ENCODE peak calls at places on chromosomes 3 and 15, in five cellular contexts. U is psoas muscle, W is naive B cell, Y is dorsolateral prefrontal cortex, A is A172. X is an unnamed sample.
A peak's percentile ranks its signal among the peaks of the same experiment; 100 is the strongest.

GRCh38 chr15:93029613-93030429 is 59.2 kb downstream of the RGMA start:
- DNase-seq in W (no peak), U (peak; percentile 76), Y (no peak), A (no peak), X (no peak)

GRCh38 chr15:35448294-35448693 is 97.7 kb downstream of the DPH6 start:
- DNase-seq in A (no peak), U (no peak), W (no peak), Y (no peak), X (no peak)

GRCh38 chr3:134480546-134480945 is 5.2 kb downstream of the ANAPC13 start:
- DNase-seq in A (no peak), W (no peak), Y (no peak), U (no peak), X (no peak)

GRCh38 chr3:5095879-5096278 is 26.2 kb upstream of the ARL8B start:
- DNase-seq in Y (no peak), A (no peak), U (peak; percentile 64), W (peak; percentile 9), X (no peak)

GRCh38 chr15:52695146-52695545 is 16.0 kb upstream of the ATOSA start:
- DNase-seq in W (no peak), A (no peak), U (no peak), Y (no peak), X (no peak)

GRCh38 chr3:57967590-57967989 is 40.6 kb upstream of the FLNB start:
- DNase-seq in A (no peak), U (no peak), Y (no peak), W (no peak), X (no peak)

GRCh38 chr3:197364410-197365071 is 66.1 kb upstream of the DLG1 start:
- DNase-seq in A (no peak), Y (no peak), W (no peak), U (no peak), X (no peak)

GRCh38 chr3:122443090-122443489 is 27.2 kb upstream of the WDR5B start:
- DNase-seq in W (no peak), A (no peak), U (no peak), Y (no peak), X (no peak)

GRCh38 chr3:149686996-149687395 is 29.2 kb upstream of the WWTR1 start:
- DNase-seq in Y (no peak), U (no peak), A (no peak), W (no peak), X (no peak)

GRCh38 chr3:141106842-141107241 is 55.7 kb downstream of the SPSB4 start:
- DNase-seq in U (no peak), W (no peak), Y (no peak), A (no peak), X (no peak)

GRCh38 chr3:127124135-127124534 is 68.8 kb upstream of the PRR23E start:
- DNase-seq in W (no peak), U (no peak), Y (no peak), A (peak; percentile 11), X (no peak)

GRCh38 chr3:17432237-17432636 is 310.2 kb downstream of the TBC1D5 start:
- DNase-seq in U (no peak), W (no peak), Y (no peak), A (no peak), X (no peak)

GRCh38 chr3:76245622-76246021 is 460.3 kb upstream of the ZNF717 start:
- DNase-seq in W (no peak), U (no peak), A (no peak), Y (no peak), X (no peak)

GRCh38 chr3:159322322-159322939 is 520.6 kb downstream of the MFSD1 start:
- DNase-seq in U (peak; percentile 53), A (no peak), W (no peak), Y (no peak), X (no peak)

GRCh38 chr3:73073091-73073707 is 11.7 kb downstream of the EBLN2 start:
- DNase-seq in A (no peak), W (no peak), Y (no peak), U (no peak), X (no peak)